ENCODE peak calls at places on chromosomes 11 and 22, in five cellular contexts. L, K, O, P and S are unnamed samples.

GRCh38 chr11:67376873-67377808 is 3.7 kb upstream of the CLCF1 start:
- DNase-seq in L (no peak), K (no peak), O (peak), P (no peak), S (no peak)

GRCh38 chr11:4044971-4045646 is 49.5 kb upstream of the RRM1 start:
- DNase-seq in L (no peak), K (peak), O (no peak), P (no peak), S (no peak)

GRCh38 chr11:117187799-117188481 is 9.4 kb downstream of the SIDT2 start:
- DNase-seq in L (no peak), K (no peak), O (peak), P (peak), S (no peak)

GRCh38 chr11:119030029-119030328 is 698 bp downstream of the SLC37A4 start:
- DNase-seq in L (no peak), K (no peak), O (no peak), P (no peak), S (no peak)

GRCh38 chr22:18076060-18076497 is 1.7 kb upstream of the PEX26 start:
- DNase-seq in L (no peak), K (peak), O (peak), P (no peak), S (peak)

GRCh38 chr11:56841210-56841810 is 92.8 kb upstream of the OR9G4 start:
- DNase-seq in L (peak), K (peak), O (peak), P (no peak), S (no peak)

GRCh38 chr11:2210366-2211112 is 38.9 kb upstream of the TH start:
- DNase-seq in L (no peak), K (no peak), O (no peak), P (no peak), S (no peak)

GRCh38 chr11:64876835-64877341 is 1.5 kb downstream of the EHD1 start:
- DNase-seq in L (no peak), K (peak), O (peak), P (no peak), S (no peak)

GRCh38 chr11:122108192-122108799 is 7.7 kb downstream of the BLID start:
- DNase-seq in L (no peak), K (peak), O (peak), P (no peak), S (no peak)

GRCh38 chr11:45017329-45017728 is 66.6 kb upstream of the TP53I11 start:
- DNase-seq in L (no peak), K (no peak), O (no peak), P (no peak), S (no peak)

GRCh38 chr11:130070109-130070828 is 575 bp downstream of the APLP2 start:
- DNase-seq in L (peak), K (peak), O (peak), P (peak), S (peak)

GRCh38 chr11:74538680-74539079 is 45.2 kb upstream of the LIPT2 start:
- DNase-seq in L (no peak), K (no peak), O (no peak), P (no peak), S (no peak)
- H3K4me3 ChIP-seq in L (no peak), K (no peak), O (no peak), P (no peak), S (no peak)

GRCh38 chr11:23021287-23021863 is 161.1 kb upstream of the CCDC179 start:
- DNase-seq in L (no peak), K (peak), O (peak), P (no peak), S (no peak)

GRCh38 chr11:23023319-23023718 is 163.0 kb upstream of the CCDC179 start:
- DNase-seq in L (no peak), K (no peak), O (no peak), P (no peak), S (no peak)

GRCh38 chr11:23022854-23023253 is 162.6 kb upstream of the CCDC179 start:
- DNase-seq in L (no peak), K (no peak), O (no peak), P (no peak), S (no peak)
- H3K4me3 ChIP-seq in L (no peak), K (no peak), O (no peak), P (no peak), S (no peak)

GRCh38 chr11:120168108-120168959 is 30.4 kb upstream of the TRIM29 start:
- DNase-seq in L (no peak), K (no peak), O (no peak), P (no peak), S (no peak)
- H3K4me3 ChIP-seq in L (no peak), K (peak), O (no peak), P (peak), S (no peak)

GRCh38 chr22:49448546-49448945 is 379.1 kb downstream of the BRD1 start:
- DNase-seq in L (no peak), K (no peak), O (no peak), P (no peak), S (no peak)
- H3K4me3 ChIP-seq in L (no peak), K (no peak), O (no peak), P (no peak), S (no peak)